ENCODE peak calls at places on chromosome 10, in four cellular contexts. One of them, this sample, is unnamed.
A peak's percentile ranks its signal among the peaks of the same experiment; 100 is the strongest.

GRCh38 chr10:49526624-49527023 is 12.3 kb downstream of the ERCC6 start:
- DNase-seq in mammary epithelial cell: no peak
- DNase-seq in CD8-positive, alpha-beta T cell: no peak
- DNase-seq in IMR-90: no peak
- DNase-seq in this sample: no peak

GRCh38 chr10:125034671-125035070 is 92.7 kb downstream of the ZRANB1 start:
- DNase-seq in mammary epithelial cell: no peak
- DNase-seq in CD8-positive, alpha-beta T cell: no peak
- DNase-seq in IMR-90: no peak
- DNase-seq in this sample: no peak

GRCh38 chr10:7707858-7708622 is 4.9 kb downstream of the ITIH2 start:
- DNase-seq in mammary epithelial cell: no peak
- DNase-seq in CD8-positive, alpha-beta T cell: no peak
- DNase-seq in IMR-90: no peak
- DNase-seq in this sample: no peak

GRCh38 chr10:109933984-109934565 is 10.8 kb upstream of the XPNPEP1 start:
- DNase-seq in mammary epithelial cell: no peak
- DNase-seq in CD8-positive, alpha-beta T cell: peak; percentile 21
- DNase-seq in IMR-90: peak; percentile 52
- DNase-seq in this sample: no peak

GRCh38 chr10:69955211-69955805 is 97.3 kb upstream of the MACROH2A2 start:
- DNase-seq in mammary epithelial cell: no peak
- DNase-seq in CD8-positive, alpha-beta T cell: no peak
- DNase-seq in IMR-90: no peak
- DNase-seq in this sample: no peak

GRCh38 chr10:78433722-78434535 is 400.3 kb downstream of the RPS24 start:
- DNase-seq in mammary epithelial cell: no peak
- DNase-seq in CD8-positive, alpha-beta T cell: no peak
- DNase-seq in IMR-90: no peak
- DNase-seq in this sample: no peak

GRCh38 chr10:91901784-91902677 is 7.3 kb downstream of the FGFBP3 start:
- DNase-seq in mammary epithelial cell: peak; percentile 92
- DNase-seq in CD8-positive, alpha-beta T cell: peak; percentile 38
- DNase-seq in IMR-90: peak; percentile 97
- DNase-seq in this sample: no peak

GRCh38 chr10:119120413-119120867 is 16.5 kb downstream of the DENND10 start:
- DNase-seq in mammary epithelial cell: no peak
- DNase-seq in CD8-positive, alpha-beta T cell: no peak
- DNase-seq in IMR-90: peak; percentile 83
- DNase-seq in this sample: no peak

GRCh38 chr10:5913736-5914135 is 23.7 kb downstream of the FBH1 start:
- DNase-seq in mammary epithelial cell: no peak
- DNase-seq in CD8-positive, alpha-beta T cell: no peak
- DNase-seq in IMR-90: peak; percentile 58
- DNase-seq in this sample: no peak

GRCh38 chr10:43340619-43341018 is 30.8 kb upstream of the FXYD4 start:
- DNase-seq in mammary epithelial cell: peak; percentile 88
- DNase-seq in CD8-positive, alpha-beta T cell: no peak
- DNase-seq in IMR-90: no peak
- DNase-seq in this sample: no peak

GRCh38 chr10:88490216-88490980 is 92.7 kb downstream of the RNLS start:
- DNase-seq in mammary epithelial cell: no peak
- DNase-seq in CD8-positive, alpha-beta T cell: no peak
- DNase-seq in IMR-90: no peak
- DNase-seq in this sample: no peak

GRCh38 chr10:9254353-9254752 is 1199.9 kb downstream of the GATA3 start:
- DNase-seq in mammary epithelial cell: peak; percentile 24
- DNase-seq in CD8-positive, alpha-beta T cell: no peak
- DNase-seq in IMR-90: peak; percentile 64
- DNase-seq in this sample: no peak

GRCh38 chr10:124650820-124651401 is 93.3 kb downstream of the FAM53B start:
- DNase-seq in mammary epithelial cell: no peak
- DNase-seq in CD8-positive, alpha-beta T cell: peak; percentile 66
- DNase-seq in IMR-90: no peak
- DNase-seq in this sample: no peak

GRCh38 chr10:12710594-12711343 is 290.7 kb downstream of the CCDC3 start:
- DNase-seq in mammary epithelial cell: peak; percentile 65
- DNase-seq in CD8-positive, alpha-beta T cell: peak; percentile 64
- DNase-seq in IMR-90: peak; percentile 87
- DNase-seq in this sample: peak; percentile 82

GRCh38 chr10:70355234-70356021 is 27.0 kb downstream of the LRRC20 start:
- DNase-seq in mammary epithelial cell: no peak
- DNase-seq in CD8-positive, alpha-beta T cell: no peak
- DNase-seq in IMR-90: no peak
- DNase-seq in this sample: no peak

GRCh38 chr10:95501203-95502094 is 59.7 kb downstream of the SORBS1 start:
- DNase-seq in mammary epithelial cell: no peak
- DNase-seq in CD8-positive, alpha-beta T cell: no peak
- DNase-seq in IMR-90: no peak
- DNase-seq in this sample: no peak

GRCh38 chr10:95500649-95501048 is 60.5 kb downstream of the SORBS1 start:
- DNase-seq in mammary epithelial cell: no peak
- DNase-seq in CD8-positive, alpha-beta T cell: no peak
- DNase-seq in IMR-90: no peak
- DNase-seq in this sample: no peak

GRCh38 chr10:95503526-95503925 is 57.6 kb downstream of the SORBS1 start:
- DNase-seq in mammary epithelial cell: no peak
- DNase-seq in CD8-positive, alpha-beta T cell: no peak
- DNase-seq in IMR-90: no peak
- DNase-seq in this sample: no peak

GRCh38 chr10:95503012-95503411 is 58.2 kb downstream of the SORBS1 start:
- DNase-seq in mammary epithelial cell: no peak
- DNase-seq in CD8-positive, alpha-beta T cell: no peak
- DNase-seq in IMR-90: no peak
- DNase-seq in this sample: no peak

GRCh38 chr10:95502377-95502776 is 58.8 kb downstream of the SORBS1 start:
- DNase-seq in mammary epithelial cell: no peak
- DNase-seq in CD8-positive, alpha-beta T cell: no peak
- DNase-seq in IMR-90: no peak
- DNase-seq in this sample: no peak
- TF ChIP-seq CTCF in mammary epithelial cell: no peak
- TF ChIP-seq CTCF in CD8-positive, alpha-beta T cell: no peak
- TF ChIP-seq CTCF in IMR-90: no peak
- TF ChIP-seq CTCF in this sample: no peak

GRCh38 chr10:63865210-63865609 is 344.0 kb downstream of the REEP3 start:
- DNase-seq in mammary epithelial cell: no peak
- DNase-seq in CD8-positive, alpha-beta T cell: no peak
- DNase-seq in IMR-90: no peak
- DNase-seq in this sample: no peak

GRCh38 chr10:63866075-63866746 is 345.0 kb downstream of the REEP3 start:
- DNase-seq in mammary epithelial cell: peak; percentile 25
- DNase-seq in CD8-positive, alpha-beta T cell: peak; percentile 8
- DNase-seq in IMR-90: peak; percentile 47
- DNase-seq in this sample: peak; percentile 75

GRCh38 chr10:63862860-63863259 is 341.7 kb downstream of the REEP3 start:
- DNase-seq in mammary epithelial cell: no peak
- DNase-seq in CD8-positive, alpha-beta T cell: no peak
- DNase-seq in IMR-90: no peak
- DNase-seq in this sample: no peak

DNA sequence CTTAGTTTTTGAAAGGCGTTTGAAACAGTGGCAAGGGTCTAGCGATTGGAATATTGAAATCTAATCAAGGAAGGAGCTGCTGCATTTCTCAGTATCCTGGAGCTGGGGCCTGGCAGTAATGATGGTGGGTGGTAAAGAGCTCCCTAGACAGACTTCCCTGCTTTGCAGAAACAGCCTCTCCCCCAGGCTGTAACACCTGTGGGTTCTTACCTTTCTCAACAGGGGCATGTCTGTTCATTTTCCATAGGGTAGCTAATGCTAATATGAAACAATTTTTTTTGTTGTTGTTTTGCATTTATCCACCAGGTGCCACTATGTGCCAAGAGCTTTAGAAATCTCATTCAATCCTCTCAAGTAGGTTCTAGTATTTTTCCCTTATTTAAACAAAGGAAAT is 345.5 kb downstream of the REEP3 start:
- DNase-seq in mammary epithelial cell: peak; percentile 16
- DNase-seq in CD8-positive, alpha-beta T cell: no peak
- DNase-seq in IMR-90: no peak
- DNase-seq in this sample: no peak
- TF ChIP-seq CTCF in mammary epithelial cell: no peak
- TF ChIP-seq CTCF in CD8-positive, alpha-beta T cell: peak; percentile 63
- TF ChIP-seq CTCF in IMR-90: peak; percentile 29
- TF ChIP-seq CTCF in this sample: peak; percentile 50

DNA sequence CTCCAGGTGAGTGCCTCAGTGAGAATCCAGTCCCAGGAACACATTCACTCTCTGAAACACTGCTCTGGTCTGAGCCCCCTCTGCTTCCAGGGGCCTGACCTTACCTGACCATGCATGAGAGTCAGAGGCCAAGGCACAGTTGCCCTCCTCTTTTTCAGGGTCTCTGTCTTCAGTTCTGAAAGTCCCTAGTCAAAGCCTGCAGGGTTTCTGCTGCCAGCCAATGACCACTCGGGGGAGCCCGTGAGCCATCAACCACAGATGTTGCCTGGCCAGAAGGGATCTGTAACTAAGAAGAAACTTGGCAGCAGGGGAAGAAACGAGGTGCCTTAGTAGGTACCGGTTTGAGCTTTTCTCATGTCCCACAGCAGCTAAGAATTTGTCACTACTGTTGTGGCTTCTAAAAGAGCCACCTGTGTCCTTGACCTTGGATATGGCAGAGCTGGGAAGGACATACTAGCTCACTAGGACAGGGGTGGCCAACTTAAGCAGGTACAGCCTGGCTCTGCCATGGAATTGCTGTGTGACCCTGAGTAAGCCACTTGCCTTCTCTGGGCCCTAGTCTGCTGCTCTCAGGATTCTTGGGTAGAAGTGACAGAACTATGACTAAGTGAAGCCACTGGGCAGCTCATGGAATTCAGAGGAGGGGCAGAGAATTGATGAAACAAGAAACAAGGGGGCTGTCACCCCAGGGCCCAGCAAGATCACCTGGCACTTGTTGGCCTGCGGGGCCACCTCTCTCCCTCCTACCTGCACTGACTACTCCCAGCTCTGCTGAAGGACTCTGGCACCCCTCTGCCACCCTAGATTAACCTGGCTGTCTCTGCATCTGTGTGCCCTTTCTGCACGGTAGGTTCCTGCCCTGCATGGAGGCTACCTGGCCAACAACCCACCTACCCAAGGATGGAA is 83.8 kb upstream of the GPR26 start:
- DNase-seq in mammary epithelial cell: peak; percentile 47
- DNase-seq in CD8-positive, alpha-beta T cell: peak; percentile 42
- DNase-seq in IMR-90: peak; percentile 45
- DNase-seq in this sample: peak; percentile 93
- TF ChIP-seq CTCF in mammary epithelial cell: peak; percentile 92
- TF ChIP-seq CTCF in CD8-positive, alpha-beta T cell: peak; percentile 59
- TF ChIP-seq CTCF in IMR-90: peak; percentile 68
- TF ChIP-seq CTCF in this sample: peak; percentile 74

DNA sequence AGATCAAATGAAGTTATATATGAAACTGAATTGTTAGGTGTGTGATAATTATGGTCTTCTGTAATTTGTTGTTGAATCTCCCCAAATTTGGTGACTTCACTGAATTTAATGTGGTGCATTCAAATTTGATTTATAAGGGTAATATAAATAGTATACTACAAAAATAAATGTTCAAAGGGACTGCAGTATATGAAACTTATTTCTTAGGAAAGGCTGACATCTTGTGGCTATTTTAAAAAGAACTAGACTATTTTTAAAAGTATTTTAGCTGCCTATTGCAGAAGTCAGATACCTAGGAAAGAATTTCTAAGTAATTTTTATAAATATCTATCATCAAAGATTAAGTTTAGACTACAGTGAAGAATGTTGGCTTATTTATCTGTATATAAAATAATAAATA is 36.6 kb downstream of the ATRNL1 start:
- DNase-seq in mammary epithelial cell: peak; percentile 4
- DNase-seq in CD8-positive, alpha-beta T cell: no peak
- DNase-seq in IMR-90: peak; percentile 37
- DNase-seq in this sample: no peak
- TF ChIP-seq CTCF in mammary epithelial cell: peak; percentile 11
- TF ChIP-seq CTCF in CD8-positive, alpha-beta T cell: peak; percentile 25
- TF ChIP-seq CTCF in IMR-90: peak; percentile 56
- TF ChIP-seq CTCF in this sample: peak; percentile 55